ENCODE peak calls at places on chromosomes 12 and 14, in five cellular contexts. E, S, M, P and I are unnamed samples.

GRCh38 chr12:85557850-85558249 is 277.8 kb downstream of the ALX1 start:
- DNase-seq in E (no peak), S (no peak), M (no peak), P (no peak), I (no peak)

GRCh38 chr14:38065101-38065762 is 142.5 kb upstream of the SSTR1 start:
- DNase-seq in E (no peak), S (no peak), M (no peak), P (no peak), I (no peak)

GRCh38 chr12:49705479-49706267 is 1.5 kb downstream of the FMNL3 start:
- DNase-seq in E (peak; percentile 81), S (peak; percentile 68), M (no peak), P (no peak), I (peak; percentile 31)

GRCh38 chr12:96208801-96209534 is 14.8 kb downstream of the ELK3 start:
- DNase-seq in E (peak; percentile 49), S (no peak), M (no peak), P (no peak), I (no peak)

GRCh38 chr14:97306785-97307246 is 509.6 kb downstream of the VRK1 start:
- DNase-seq in E (no peak), S (peak; percentile 2), M (no peak), P (no peak), I (no peak)

GRCh38 chr12:16323010-16323409 is 24.4 kb upstream of the MGST1 start:
- DNase-seq in E (peak; percentile 44), S (peak; percentile 49), M (no peak), P (no peak), I (no peak)

GRCh38 chr12:118315821-118316220 is 56.9 kb downstream of the TAOK3 start:
- DNase-seq in E (no peak), S (no peak), M (no peak), P (no peak), I (no peak)

GRCh38 chr14:85535916-85536834 is 6.2 kb downstream of the FLRT2 start:
- DNase-seq in E (peak; percentile 76), S (peak; percentile 66), M (no peak), P (no peak), I (peak; percentile 62)

GRCh38 chr14:95206534-95206933 is 49.2 kb upstream of the DICER1 start:
- DNase-seq in E (peak; percentile 63), S (peak; percentile 28), M (no peak), P (no peak), I (no peak)

GRCh38 chr12:130041983-130042812 is 120.1 kb upstream of the FZD10 start:
- DNase-seq in E (no peak), S (no peak), M (no peak), P (peak; percentile 50), I (peak; percentile 15)

GRCh38 chr12:88579572-88579940 is 715 bp downstream of the KITLG start:
- DNase-seq in E (no peak), S (no peak), M (no peak), P (peak; percentile 53), I (peak; percentile 52)

GRCh38 chr12:88579941-88580871 is at the start of gene KITLG:
- DNase-seq in E (peak; percentile 91), S (peak; percentile 85), M (peak; percentile 95), P (peak; percentile 90), I (peak; percentile 88)

GRCh38 chr12:88578821-88579518 is 1.3 kb downstream of the KITLG start:
- DNase-seq in E (peak; percentile 47), S (no peak), M (no peak), P (peak; percentile 32), I (peak; percentile 42)

GRCh38 chr12:88577537-88577936 is 2.7 kb downstream of the KITLG start:
- DNase-seq in E (peak; percentile 54), S (peak; percentile 52), M (no peak), P (no peak), I (peak; percentile 73)

GRCh38 chr12:88578274-88578673 is 2.0 kb downstream of the KITLG start:
- DNase-seq in E (peak; percentile 47), S (no peak), M (no peak), P (no peak), I (no peak)
- H3K4me3 ChIP-seq in E (peak overlapping the region; percentile 70), S (peak overlapping the region; percentile 87), M (peak overlapping the region; percentile 90), P (peak overlapping the region; percentile 64), I (peak overlapping the region; percentile 89)

DNA sequence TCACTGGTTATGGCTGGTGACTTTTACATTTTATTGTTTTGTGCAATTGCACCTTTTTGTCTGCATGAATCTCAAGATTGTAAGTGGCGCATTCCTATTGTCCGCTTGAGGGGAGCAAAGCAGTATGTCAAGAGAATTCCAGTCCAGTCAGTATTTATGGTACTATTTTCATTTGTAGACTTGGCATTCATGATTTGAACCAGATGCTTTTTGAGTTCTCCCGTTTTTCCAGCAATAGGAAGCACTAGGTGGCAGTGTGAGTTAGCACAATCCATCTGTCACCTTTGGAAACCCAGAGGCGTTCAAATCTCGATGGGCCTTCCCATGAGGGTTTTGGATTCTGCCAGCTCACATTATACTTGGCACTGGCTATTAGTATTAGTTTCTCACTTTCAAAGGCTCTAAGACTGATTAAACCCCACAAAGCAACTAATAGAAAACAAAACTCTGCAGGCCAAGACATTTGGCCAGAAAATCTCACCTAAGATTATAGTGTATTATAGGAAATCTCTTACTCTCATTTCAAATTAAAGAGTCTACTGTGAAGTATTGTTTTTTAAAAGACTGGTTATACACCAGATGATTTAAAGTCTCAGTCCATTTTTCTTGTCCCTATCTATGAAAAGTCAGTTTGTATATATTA is 2.2 kb downstream of the DACT1 start:
- DNase-seq in E (peak; percentile 94), S (peak; percentile 96), M (peak; percentile 77), P (peak; percentile 35), I (peak; percentile 69)
- TF ChIP-seq CTCF in E (peak; percentile 63), S (peak; percentile 83), M (peak; percentile 52), P (no peak), I (peak; percentile 76)

GRCh38 chr14:77598366-77599050 is 17.9 kb downstream of the SPTLC2 start:
- DNase-seq in E (no peak), S (no peak), M (no peak), P (no peak), I (no peak)

GRCh38 chr14:77590845-77591506 is 25.5 kb downstream of the SPTLC2 start:
- DNase-seq in E (no peak), S (no peak), M (no peak), P (no peak), I (peak; percentile 95)

GRCh38 chr14:77589099-77589498 is 27.3 kb downstream of the SPTLC2 start:
- DNase-seq in E (no peak), S (no peak), M (no peak), P (no peak), I (no peak)

GRCh38 chr14:77593501-77593911 is 22.9 kb downstream of the SPTLC2 start:
- DNase-seq in E (peak; percentile 48), S (peak; percentile 67), M (no peak), P (no peak), I (peak; percentile 36)
- H3K4me3 ChIP-seq in E (no peak overlapping the region), S (no peak overlapping the region), M (no peak overlapping the region), P (no peak overlapping the region), I (no peak overlapping the region)

GRCh38 chr14:101559624-101560533 is 1.4 kb upstream of the DIO3 start:
- DNase-seq in E (peak; percentile 8), S (peak; percentile 1), M (no peak), P (peak; percentile 59), I (no peak)
- TF ChIP-seq CTCF in E (no peak), S (no peak), M (no peak), P (no peak), I (no peak)

GRCh38 chr12:52032431-52032796 is 18.8 kb upstream of the NR4A1 start:
- DNase-seq in E (peak; percentile 78), S (peak; percentile 69), M (peak; percentile 97), P (peak; percentile 64), I (peak; percentile 36)
- H3K4me3 ChIP-seq in E (peak overlapping the region; percentile 39), S (peak overlapping the region; percentile 44), M (peak overlapping the region; percentile 49), P (peak overlapping the region; percentile 28), I (peak overlapping the region; percentile 35)